ENCODE peak calls at places on chromosome 2, in four cellular contexts. G is GM12864, K is transverse colon, T is neuronal stem cell. F is an unnamed sample.

GRCh38 chr2:29307522-29307921 is 192.3 kb downstream of the CLIP4 start:
- DNase-seq in K (no peak), T (no peak), G (no peak), F (no peak)

GRCh38 chr2:177029501-177029900 is 183.1 kb upstream of the HNRNPA3 start:
- DNase-seq in T (no peak), G (no peak), K (no peak), F (no peak)

GRCh38 chr2:202030676-202031075 is 3.0 kb upstream of the FZD7 start:
- DNase-seq in T (no peak), G (no peak), K (no peak), F (no peak)

GRCh38 chr2:238138331-238139102 is at the start of gene KLHL30:
- DNase-seq in K (no peak), T (no peak), G (no peak), F (no peak)

GRCh38 chr2:178277741-178278197 is 83.5 kb downstream of the OSBPL6 start:
- DNase-seq in G (no peak), T (peak), K (no peak), F (no peak)

GRCh38 chr2:11562011-11562410 is 28.2 kb downstream of the GREB1 start:
- DNase-seq in T (no peak), G (no peak), K (no peak), F (no peak)

GRCh38 chr2:159879061-159879604 is 81.1 kb upstream of the CD302 start:
- DNase-seq in K (no peak), T (no peak), G (peak), F (peak)

GRCh38 chr2:100972452-100972851 is 29.6 kb upstream of the RPL31 start:
- DNase-seq in T (no peak), G (no peak), K (no peak), F (no peak)

GRCh38 chr2:29012211-29012681 is 31.1 kb downstream of the TOGARAM2 start:
- DNase-seq in T (no peak), G (no peak), K (peak), F (no peak)

GRCh38 chr2:146465460-146465859 is 1379.4 kb upstream of the ACVR2A start:
- DNase-seq in T (no peak), G (no peak), K (no peak), F (no peak)

GRCh38 chr2:17190527-17190926 is 327.7 kb downstream of the RAD51AP2 start:
- DNase-seq in G (no peak), K (no peak), T (no peak), F (no peak)

GRCh38 chr2:28134262-28134812 is 243.8 kb downstream of the BABAM2 start:
- DNase-seq in G (no peak), T (no peak), K (peak), F (no peak)

GRCh38 chr2:108324531-108325256 is 36.0 kb downstream of the SULT1C2 start:
- DNase-seq in T (no peak), G (no peak), K (no peak), F (no peak)

GRCh38 chr2:223668302-223668998 is 66.3 kb upstream of the SCG2 start:
- DNase-seq in G (no peak), T (no peak), K (no peak), F (no peak)

GRCh38 chr2:217934321-217935131 is 68.3 kb downstream of the TNS1 start:
- DNase-seq in T (no peak), G (no peak), K (peak), F (no peak)

GRCh38 chr2:127128508-127128907 is 21.6 kb upstream of the BIN1 start:
- DNase-seq in G (peak), T (no peak), K (peak), F (peak)

GRCh38 chr2:233022561-233022960 is 9.5 kb upstream of the NGEF start:
- DNase-seq in K (no peak), T (no peak), G (no peak), F (no peak)

GRCh38 chr2:229835601-229836283 is 86.1 kb downstream of the TRIP12 start:
- DNase-seq in T (no peak), K (no peak), G (no peak), F (no peak)

GRCh38 chr2:235347691-235348090 is 146.2 kb upstream of the AGAP1 start:
- DNase-seq in G (no peak), K (no peak), T (no peak), F (no peak)